ENCODE peak calls at places on chromosome 1, in eight cellular contexts. L is heart left ventricle, O is AG04450, H is BJ, X is Peyer's patch, U is prostate gland, A is fibroblast of lung, C is IMR-90. E is an unnamed sample.

GRCh38 chr1:38265293-38266196 is 219.0 kb upstream of the POU3F1 start:
- DNase-seq in L (no peak), O (no peak), H (no peak), X (no peak), U (no peak), A (no peak), C (no peak), E (no peak)

GRCh38 chr1:21620461-21620860 is 48.7 kb downstream of the RAP1GAP start:
- DNase-seq in L (peak; percentile 52), O (no peak), H (no peak), X (no peak), U (no peak), A (no peak), C (no peak), E (no peak)

GRCh38 chr1:107247679-107248078 is 106.8 kb downstream of the NTNG1 start:
- DNase-seq in L (no peak), O (no peak), H (no peak), X (no peak), U (no peak), A (no peak), C (no peak), E (no peak)

GRCh38 chr1:117895482-117896114 is 33.8 kb downstream of the GDAP2 start:
- DNase-seq in L (peak; percentile 48), O (peak; percentile 85), H (peak; percentile 39), X (peak; percentile 35), U (peak; percentile 61), A (peak; percentile 92), C (peak; percentile 92), E (peak; percentile 40)

GRCh38 chr1:41783189-41783639 is 135.5 kb downstream of the HIVEP3 start:
- DNase-seq in L (no peak), O (peak; percentile 51), H (peak; percentile 77), X (no peak), U (peak; percentile 69), A (peak; percentile 56), C (peak; percentile 85), E (peak; percentile 72)

GRCh38 chr1:186152227-186152944 is 222.7 kb downstream of the TPR start:
- DNase-seq in L (no peak), O (peak; percentile 7), H (peak; percentile 56), X (no peak), U (peak; percentile 27), A (peak; percentile 46), C (peak; percentile 75), E (no peak)

GRCh38 chr1:22500058-22500457 is 48.4 kb downstream of the ZBTB40 start:
- DNase-seq in L (no peak), O (no peak), H (no peak), X (no peak), U (no peak), A (no peak), C (no peak), E (no peak)

GRCh38 chr1:170530972-170531757 is 801 bp upstream of the GORAB start:
- DNase-seq in L (peak; percentile 25), O (no peak), H (no peak), X (peak; percentile 40), U (no peak), A (peak; percentile 27), C (no peak), E (no peak)

GRCh38 chr1:77039739-77040138 is 172.5 kb downstream of the ST6GALNAC5 start:
- DNase-seq in L (no peak), O (peak; percentile 79), H (peak; percentile 84), X (no peak), U (no peak), A (peak; percentile 96), C (peak; percentile 95), E (peak; percentile 83)

GRCh38 chr1:43902058-43902831 is 31.4 kb upstream of the ARTN start:
- DNase-seq in L (no peak), O (no peak), H (no peak), X (no peak), U (peak; percentile 25), A (no peak), C (no peak), E (no peak)

GRCh38 chr1:44296794-44297193 is 58.3 kb downstream of the ERI3 start:
- DNase-seq in L (no peak), O (no peak), H (no peak), X (no peak), U (no peak), A (no peak), C (no peak), E (no peak)

GRCh38 chr1:155695107-155695506 is 6.2 kb downstream of the DAP3 start:
- DNase-seq in L (no peak), O (no peak), H (no peak), X (no peak), U (peak; percentile 71), A (no peak), C (no peak), E (no peak)

GRCh38 chr1:89538361-89538760 is 13.7 kb downstream of the LRRC8B start:
- DNase-seq in L (no peak), O (no peak), H (no peak), X (no peak), U (no peak), A (no peak), C (no peak), E (no peak)

DNA sequence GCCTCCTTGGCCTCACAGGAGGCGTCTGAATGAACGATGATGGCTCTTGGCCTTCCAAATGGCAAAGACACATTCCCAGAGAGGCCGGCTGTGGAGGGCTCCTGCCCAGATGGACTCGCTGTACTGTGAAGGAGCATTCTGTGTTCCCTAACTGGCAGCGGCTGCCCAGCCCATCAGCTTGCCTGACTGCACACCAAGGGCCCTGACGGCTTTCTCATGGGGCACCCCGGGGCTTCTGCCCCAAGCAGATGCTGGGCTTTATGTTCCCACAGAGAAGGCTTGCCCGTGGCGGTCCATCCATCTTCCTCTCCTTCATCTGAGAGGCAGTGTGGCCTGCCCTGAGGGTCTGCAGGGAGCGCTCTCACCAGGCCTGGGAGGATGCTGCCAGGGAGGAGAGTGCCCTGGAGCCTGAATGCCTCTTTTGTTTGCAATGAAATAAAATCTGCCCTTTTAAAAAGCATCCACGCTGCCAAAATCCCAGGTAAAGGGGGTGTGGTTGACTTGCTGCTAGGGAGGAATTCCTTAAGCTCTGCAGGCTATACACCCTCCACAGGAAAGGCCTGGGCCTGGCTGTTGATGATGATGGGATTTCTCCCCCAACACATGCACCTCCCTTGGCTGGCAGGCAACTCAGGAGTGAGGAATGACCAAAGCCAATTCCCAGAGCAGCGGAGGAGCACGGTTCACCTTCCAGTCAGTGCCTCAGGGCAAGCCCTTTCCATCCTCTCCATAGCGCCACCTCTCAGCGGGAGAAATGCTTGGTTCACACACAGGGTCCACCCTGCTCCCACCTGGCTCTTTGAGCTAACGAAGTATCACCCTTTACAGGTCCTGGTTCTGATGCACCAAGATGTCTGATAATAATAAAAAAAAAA is 84.7 kb upstream of the SSX2IP start:
- DNase-seq in L (no peak), O (no peak), H (no peak), X (no peak), U (peak; percentile 76), A (no peak), C (no peak), E (no peak)
- TF ChIP-seq CTCF in L (no peak), O (no peak), H (no peak), X (no peak), U (no peak), A (no peak), C (no peak), E (no peak)

GRCh38 chr1:9549955-9550546 is 10.8 kb downstream of the SLC25A33 start:
- DNase-seq in L (no peak), O (no peak), H (no peak), X (no peak), U (no peak), A (no peak), C (no peak), E (no peak)
- TF ChIP-seq CTCF in L (no peak), O (no peak), H (no peak), X (no peak), U (no peak), A (no peak), C (no peak), E (no peak)

GRCh38 chr1:221356693-221357092 is 385.2 kb downstream of the DUSP10 start:
- DNase-seq in L (no peak), O (no peak), H (no peak), X (no peak), U (no peak), A (no peak), C (no peak), E (no peak)
- TF ChIP-seq CTCF in L (no peak), O (peak; percentile 13), H (no peak), X (no peak), U (no peak), A (peak; percentile 12), C (no peak), E (peak; percentile 18)

GRCh38 chr1:91148641-91149069 is 126.8 kb upstream of the ZNF644 start:
- DNase-seq in L (no peak), O (no peak), H (no peak), X (no peak), U (no peak), A (peak; percentile 17), C (no peak), E (no peak)
- TF ChIP-seq CTCF in L (no peak), O (no peak), H (no peak), X (no peak), U (no peak), A (no peak), C (no peak), E (no peak)

GRCh38 chr1:182444497-182444896 is 5.4 kb upstream of the RGSL1 start:
- DNase-seq in L (no peak), O (no peak), H (no peak), X (no peak), U (no peak), A (no peak), C (no peak), E (no peak)
- TF ChIP-seq CTCF in L (no peak), O (no peak), H (no peak), X (no peak), U (no peak), A (no peak), C (no peak), E (peak; percentile 25)